ENCODE peak calls at places on chromosome 1, in five cellular contexts. One of them, this sample, is unnamed.

GRCh38 chr1:29397256-29397590 is 160.9 kb downstream of the PTPRU start:
- DNase-seq in activated CD4-positive, alpha-beta T cell treated with anti-CD3 and anti-CD28 coated beads for 24 hours: no peak
- DNase-seq in GM06990: no peak
- DNase-seq in NCI-H1417: no peak
- DNase-seq in lower leg skin: no peak
- DNase-seq in this sample: no peak

GRCh38 chr1:173023343-173023742 is 27.4 kb downstream of the TNFSF18 start:
- DNase-seq in GM06990: no peak
- DNase-seq in NCI-H1417: no peak
- DNase-seq in lower leg skin: no peak
- DNase-seq in activated CD4-positive, alpha-beta T cell treated with anti-CD3 and anti-CD28 coated beads for 24 hours: no peak
- DNase-seq in this sample: no peak

GRCh38 chr1:226148121-226148648 is 38.4 kb downstream of the ACBD3 start:
- DNase-seq in NCI-H1417: no peak
- DNase-seq in activated CD4-positive, alpha-beta T cell treated with anti-CD3 and anti-CD28 coated beads for 24 hours: no peak
- DNase-seq in lower leg skin: no peak
- DNase-seq in GM06990: no peak
- DNase-seq in this sample: no peak

GRCh38 chr1:100538935-100539835 is 1.2 kb downstream of the GPR88 start:
- DNase-seq in NCI-H1417: peak
- DNase-seq in lower leg skin: peak
- DNase-seq in activated CD4-positive, alpha-beta T cell treated with anti-CD3 and anti-CD28 coated beads for 24 hours: peak
- DNase-seq in GM06990: peak
- DNase-seq in this sample: no peak

GRCh38 chr1:246166841-246167240 is 340.2 kb downstream of the SMYD3 start:
- DNase-seq in lower leg skin: no peak
- DNase-seq in GM06990: no peak
- DNase-seq in NCI-H1417: no peak
- DNase-seq in activated CD4-positive, alpha-beta T cell treated with anti-CD3 and anti-CD28 coated beads for 24 hours: no peak
- DNase-seq in this sample: peak

GRCh38 chr1:203270448-203270847 is 34.9 kb upstream of the BTG2 start:
- DNase-seq in activated CD4-positive, alpha-beta T cell treated with anti-CD3 and anti-CD28 coated beads for 24 hours: no peak
- DNase-seq in lower leg skin: peak
- DNase-seq in GM06990: no peak
- DNase-seq in NCI-H1417: no peak
- DNase-seq in this sample: no peak

GRCh38 chr1:205994342-205994741 is 8.9 kb downstream of the RAB7B start:
- DNase-seq in activated CD4-positive, alpha-beta T cell treated with anti-CD3 and anti-CD28 coated beads for 24 hours: no peak
- DNase-seq in lower leg skin: peak
- DNase-seq in GM06990: no peak
- DNase-seq in NCI-H1417: no peak
- DNase-seq in this sample: no peak

GRCh38 chr1:24683713-24684162 is 40.6 kb downstream of the SRRM1 start:
- DNase-seq in GM06990: no peak
- DNase-seq in lower leg skin: peak
- DNase-seq in activated CD4-positive, alpha-beta T cell treated with anti-CD3 and anti-CD28 coated beads for 24 hours: no peak
- DNase-seq in NCI-H1417: no peak
- DNase-seq in this sample: no peak

GRCh38 chr1:91529856-91530255 is 29.2 kb downstream of the CDC7 start:
- DNase-seq in lower leg skin: peak
- DNase-seq in NCI-H1417: no peak
- DNase-seq in GM06990: no peak
- DNase-seq in activated CD4-positive, alpha-beta T cell treated with anti-CD3 and anti-CD28 coated beads for 24 hours: no peak
- DNase-seq in this sample: no peak

GRCh38 chr1:224251741-224252146 is 68.7 kb downstream of the DEGS1 start:
- DNase-seq in lower leg skin: no peak
- DNase-seq in NCI-H1417: no peak
- DNase-seq in GM06990: no peak
- DNase-seq in activated CD4-positive, alpha-beta T cell treated with anti-CD3 and anti-CD28 coated beads for 24 hours: no peak
- DNase-seq in this sample: no peak

GRCh38 chr1:71026093-71026492 is 21.5 kb downstream of the PTGER3 start:
- DNase-seq in lower leg skin: no peak
- DNase-seq in NCI-H1417: no peak
- DNase-seq in activated CD4-positive, alpha-beta T cell treated with anti-CD3 and anti-CD28 coated beads for 24 hours: no peak
- DNase-seq in GM06990: no peak
- DNase-seq in this sample: no peak

GRCh38 chr1:197807739-197808453 is 32.6 kb upstream of the DENND1B start:
- DNase-seq in GM06990: no peak
- DNase-seq in NCI-H1417: no peak
- DNase-seq in activated CD4-positive, alpha-beta T cell treated with anti-CD3 and anti-CD28 coated beads for 24 hours: no peak
- DNase-seq in lower leg skin: no peak
- DNase-seq in this sample: no peak

GRCh38 chr1:156709743-156710489 is 4.5 kb upstream of the CRABP2 start:
- DNase-seq in NCI-H1417: peak
- DNase-seq in lower leg skin: peak
- DNase-seq in activated CD4-positive, alpha-beta T cell treated with anti-CD3 and anti-CD28 coated beads for 24 hours: no peak
- DNase-seq in GM06990: no peak
- DNase-seq in this sample: peak

GRCh38 chr1:182268659-182269058 is 122.9 kb downstream of the GLUL start:
- DNase-seq in lower leg skin: no peak
- DNase-seq in NCI-H1417: no peak
- DNase-seq in activated CD4-positive, alpha-beta T cell treated with anti-CD3 and anti-CD28 coated beads for 24 hours: no peak
- DNase-seq in GM06990: no peak
- DNase-seq in this sample: no peak

GRCh38 chr1:15584489-15585363 is at the start of gene AGMAT:
- DNase-seq in activated CD4-positive, alpha-beta T cell treated with anti-CD3 and anti-CD28 coated beads for 24 hours: peak
- DNase-seq in lower leg skin: no peak
- DNase-seq in GM06990: peak
- DNase-seq in NCI-H1417: peak
- DNase-seq in this sample: peak

This sample was measured in DMS153.